ENCODE peak calls at places on chromosomes 1 and 21, in five cellular contexts. F, C, L, D and B are unnamed samples.

GRCh38 chr1:214224605-214225354 is 56.2 kb upstream of the SMYD2 start:
- DNase-seq in L (no peak), F (no peak), D (no peak), C (peak), B (no peak)

GRCh38 chr1:92927870-92928269 is 33.4 kb downstream of the DIPK1A start:
- DNase-seq in F (no peak), L (no peak), C (no peak), D (no peak), B (no peak)

GRCh38 chr1:37362990-37363389 is 111.4 kb upstream of the ZC3H12A start:
- DNase-seq in C (no peak), F (no peak), D (no peak), L (no peak), B (no peak)

GRCh38 chr1:100928128-100928527 is 32.2 kb downstream of the SLC30A7 start:
- DNase-seq in C (no peak), F (no peak), L (no peak), D (no peak), B (peak)

GRCh38 chr1:91501527-91501859 is 842 bp downstream of the CDC7 start:
- DNase-seq in F (no peak), C (no peak), L (no peak), D (peak), B (peak)

GRCh38 chr1:185960377-185961151 is 226.4 kb downstream of the HMCN1 start:
- DNase-seq in F (no peak), L (no peak), C (no peak), D (no peak), B (no peak)

GRCh38 chr1:221478050-221478949 is 263.6 kb downstream of the DUSP10 start:
- DNase-seq in F (peak), L (peak), D (peak), C (peak), B (peak)

GRCh38 chr21:41250519-41250918 is 66.1 kb upstream of the FAM3B start:
- DNase-seq in D (no peak), C (no peak), F (no peak), L (no peak), B (no peak)

GRCh38 chr21:46636550-46637289 is 1.2 kb downstream of the PRMT2 start:
- DNase-seq in C (no peak), D (no peak), F (no peak), L (no peak), B (no peak)

GRCh38 chr1:68331117-68331865 is 99.0 kb upstream of the WLS start:
- DNase-seq in D (peak), C (no peak), F (no peak), L (no peak), B (peak)

GRCh38 chr21:23455676-23456075 is 2151.6 kb downstream of the MRPL39 start:
- DNase-seq in D (no peak), F (no peak), L (no peak), C (no peak), B (no peak)